ENCODE peak calls at places on chromosome 20, in four cellular contexts. C is KBM-7, V is foreskin fibroblast, Y is B cell. G is an unnamed sample.

GRCh38 chr20:37867289-37868195 is 35.4 kb upstream of the VSTM2L start:
- DNase-seq in Y (no peak), C (no peak), V (no peak), G (no peak)

GRCh38 chr20:4444404-4444803 is 277.3 kb upstream of the PRND start:
- DNase-seq in Y (no peak), C (no peak), V (peak), G (no peak)

GRCh38 chr20:10080554-10080953 is 45.8 kb downstream of the ANKEF1 start:
- DNase-seq in V (no peak), Y (no peak), C (no peak), G (no peak)

GRCh38 chr20:36273414-36274247 is 32.5 kb upstream of the DLGAP4 start:
- DNase-seq in V (peak), Y (peak), C (peak), G (no peak)

GRCh38 chr20:23167436-23167835 is 81.3 kb upstream of the CD93 start:
- DNase-seq in C (no peak), Y (no peak), V (peak), G (no peak)

GRCh38 chr20:57450419-57450818 is 59.2 kb downstream of the RBM38 start:
- DNase-seq in V (peak), C (peak), Y (peak), G (peak)

GRCh38 chr20:52056203-52057062 is 135.1 kb downstream of the ZFP64 start:
- DNase-seq in V (peak), C (no peak), Y (no peak), G (no peak)

GRCh38 chr20:52402514-52402913 is 210.9 kb upstream of the ZFP64 start:
- DNase-seq in V (no peak), Y (no peak), C (no peak), G (no peak)

GRCh38 chr20:13426870-13427269 is 205.8 kb downstream of the ISM1 start:
- DNase-seq in C (no peak), V (no peak), Y (no peak), G (no peak)

GRCh38 chr20:57882451-57883161 is 172.8 kb upstream of the PMEPA1 start:
- DNase-seq in V (no peak), C (no peak), Y (no peak), G (no peak)

GRCh38 chr20:40547492-40548129 is 141.4 kb downstream of the MAFB start:
- DNase-seq in C (no peak), Y (no peak), V (no peak), G (no peak)

GRCh38 chr20:22389836-22390542 is 194.4 kb downstream of the FOXA2 start:
- DNase-seq in V (no peak), Y (no peak), C (no peak), G (no peak)

GRCh38 chr20:50987493-50988210 is 29.0 kb downstream of the MOCS3 start:
- DNase-seq in C (peak), V (peak), Y (peak), G (no peak)

GRCh38 chr20:31815408-31816188 is 3.6 kb upstream of the MYLK2 start:
- DNase-seq in V (peak), Y (no peak), C (no peak), G (no peak)

GRCh38 chr20:44218441-44218840 is 7.9 kb upstream of the OSER1 start:
- DNase-seq in Y (no peak), C (no peak), V (peak), G (no peak)

GRCh38 chr20:32474009-32474716 is 111.0 kb downstream of the NOL4L start:
- DNase-seq in C (no peak), V (no peak), Y (no peak), G (no peak)

GRCh38 chr20:45791668-45792512 is at the start of the genes DNTTIP1 and WFDC3:
- DNase-seq in Y (peak), C (peak), V (peak), G (peak)

GRCh38 chr20:48599748-48600469 is 227.9 kb downstream of the PREX1 start:
- DNase-seq in V (no peak), C (no peak), Y (no peak), G (no peak)

GRCh38 chr20:45350217-45350616 is 2.0 kb upstream of the SDC4 start:
- DNase-seq in Y (no peak), V (no peak), C (no peak), G (no peak)